ENCODE peak calls at places on chromosomes 11 and 22, in seven cellular contexts. L is GM13977, F is Peyer's patch, A is transverse colon, C is lower leg skin, B is cardiac muscle cell, X is brain microvascular endothelial cell. D is an unnamed sample.
A peak's percentile ranks its signal among the peaks of the same experiment; 100 is the strongest.

GRCh38 chr11:12280199-12280837 is 97.1 kb upstream of the PARVA start:
- DNase-seq in L (no peak), F (peak; percentile 36), A (no peak), C (no peak), B (no peak), X (no peak), D (no peak)

GRCh38 chr22:26444777-26445176 is 15.7 kb downstream of the ASPHD2 start:
- DNase-seq in L (no peak), F (no peak), A (no peak), C (no peak), B (no peak), X (no peak), D (no peak)

GRCh38 chr11:88295028-88295427 is 42.5 kb downstream of the CTSC start:
- DNase-seq in L (no peak), F (no peak), A (no peak), C (no peak), B (no peak), X (no peak), D (no peak)

GRCh38 chr22:46007003-46007847 is 30.3 kb upstream of the WNT7B start:
- DNase-seq in L (no peak), F (peak; percentile 66), A (peak; percentile 45), C (peak; percentile 68), B (no peak), X (peak; percentile 35), D (no peak)

GRCh38 chr11:121487191-121487590 is 34.4 kb upstream of the SORL1-AS1 start:
- DNase-seq in L (no peak), F (no peak), A (no peak), C (no peak), B (no peak), X (no peak), D (no peak)

GRCh38 chr22:36347094-36347493 is 40.7 kb downstream of the MYH9 start:
- DNase-seq in L (no peak), F (no peak), A (no peak), C (no peak), B (no peak), X (no peak), D (no peak)

GRCh38 chr22:48923165-48923875 is 904.4 kb downstream of the BRD1 start:
- DNase-seq in L (no peak), F (no peak), A (no peak), C (no peak), B (no peak), X (no peak), D (no peak)

GRCh38 chr11:93370260-93370659 is 39.7 kb downstream of the DEUP1 start:
- DNase-seq in L (no peak), F (no peak), A (no peak), C (no peak), B (no peak), X (no peak), D (no peak)

GRCh38 chr11:130485983-130486970 is 37.8 kb downstream of the ADAMTS15 start:
- DNase-seq in L (peak; percentile 6), F (no peak), A (no peak), C (no peak), B (no peak), X (no peak), D (no peak)

GRCh38 chr22:37428649-37429586 is 1.6 kb upstream of the ELFN2 start:
- DNase-seq in L (peak; percentile 85), F (peak; percentile 70), A (peak; percentile 45), C (no peak), B (peak; percentile 84), X (no peak), D (peak; percentile 42)

GRCh38 chr22:26502688-26503561 is 9.3 kb downstream of the TFIP11 start:
- DNase-seq in L (peak; percentile 73), F (no peak), A (peak; percentile 55), C (no peak), B (peak; percentile 67), X (peak; percentile 34), D (no peak)

GRCh38 chr11:125426818-125427528 is 69.1 kb downstream of the FEZ1 start:
- DNase-seq in L (no peak), F (no peak), A (no peak), C (no peak), B (no peak), X (no peak), D (no peak)
- TF ChIP-seq CTCF in L (no peak), F (no peak), A (no peak), C (no peak), B (no peak), X (no peak), D (no peak)

DNA sequence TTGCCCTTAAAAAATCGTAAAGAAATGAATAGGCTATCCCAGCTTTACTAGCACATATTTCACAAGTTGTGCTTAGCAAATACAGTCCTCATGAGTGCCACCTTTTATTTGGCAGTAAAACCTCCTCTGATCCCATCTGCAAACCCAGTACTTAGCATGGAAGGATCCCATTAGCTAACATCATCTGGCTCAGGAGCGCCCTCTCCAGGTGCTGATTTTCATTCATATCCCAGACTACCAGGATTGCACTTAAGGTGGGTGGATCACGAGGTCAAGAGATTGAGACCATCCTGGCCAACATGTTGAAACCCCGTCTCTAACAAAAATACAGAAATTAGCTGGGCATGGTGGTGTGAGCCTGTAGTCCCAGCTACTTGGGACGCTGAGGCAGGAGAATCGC is 76.1 kb upstream of the PAX6 start:
- DNase-seq in L (no peak), F (no peak), A (no peak), C (no peak), B (no peak), X (no peak), D (no peak)
- TF ChIP-seq CTCF in L (peak; percentile 40), F (no peak), A (no peak), C (no peak), B (peak; percentile 4), X (peak; percentile 37), D (no peak)

GRCh38 chr11:86917577-86917976 is 37.6 kb downstream of the FZD4 start:
- DNase-seq in L (no peak), F (no peak), A (no peak), C (no peak), B (no peak), X (no peak), D (no peak)

GRCh38 chr11:86922225-86922624 is 33.0 kb downstream of the FZD4 start:
- DNase-seq in L (no peak), F (no peak), A (no peak), C (no peak), B (no peak), X (no peak), D (no peak)

GRCh38 chr11:86916330-86916729 is 38.9 kb downstream of the FZD4 start:
- DNase-seq in L (no peak), F (no peak), A (no peak), C (no peak), B (no peak), X (peak; percentile 83), D (no peak)

GRCh38 chr11:86918943-86919342 is 36.3 kb downstream of the FZD4 start:
- DNase-seq in L (no peak), F (no peak), A (no peak), C (no peak), B (no peak), X (peak; percentile 56), D (no peak)

GRCh38 chr11:86919557-86920210 is 35.5 kb downstream of the FZD4 start:
- DNase-seq in L (peak; percentile 55), F (no peak), A (no peak), C (no peak), B (peak; percentile 44), X (peak; percentile 78), D (no peak)
- TF ChIP-seq CTCF in L (peak; percentile 64), F (peak; percentile 31), A (peak; percentile 68), C (no peak), B (peak; percentile 70), X (peak; percentile 74), D (no peak)

GRCh38 chr11:13602844-13603243 is 65.6 kb upstream of the FAR1 start:
- DNase-seq in L (no peak), F (no peak), A (no peak), C (no peak), B (no peak), X (no peak), D (no peak)
- TF ChIP-seq CTCF in L (no peak), F (no peak), A (no peak), C (no peak), B (no peak), X (no peak), D (no peak)

DNA sequence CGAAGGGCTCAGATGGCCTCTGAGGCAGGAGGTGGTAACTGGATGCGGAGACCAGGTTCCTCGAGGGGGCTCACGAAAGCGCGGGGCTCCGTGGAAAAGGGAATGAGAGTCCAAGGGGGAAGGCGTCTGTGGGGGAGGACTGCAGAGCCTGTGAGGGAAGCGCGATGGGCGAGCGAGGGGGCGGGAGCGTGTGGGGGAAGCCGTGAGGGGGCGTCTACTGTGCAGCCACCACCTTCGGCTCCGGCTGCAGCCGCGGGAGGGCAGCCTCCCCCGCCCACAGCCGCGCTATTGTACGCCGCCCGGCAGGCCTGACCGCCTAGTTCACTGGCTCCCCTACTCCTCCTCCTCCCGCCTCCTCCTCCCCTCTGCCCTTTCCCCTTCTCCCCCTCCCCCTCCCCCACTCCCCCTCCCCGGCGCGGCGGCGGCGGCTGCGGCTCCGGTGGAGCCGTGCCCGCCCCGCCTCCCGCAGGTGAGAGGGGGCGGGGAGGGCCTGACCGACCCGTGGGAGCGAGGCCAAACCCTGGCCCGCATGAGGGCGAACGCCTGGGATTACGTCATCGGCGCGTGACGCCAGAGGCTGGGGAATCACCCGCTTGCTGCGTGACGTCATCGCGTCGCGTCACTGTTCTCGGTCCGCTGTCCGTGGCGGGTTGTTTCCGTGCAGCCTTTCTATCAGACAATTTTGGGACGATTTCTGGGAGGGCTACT is at the start of gene PAK1:
- DNase-seq in L (peak; percentile 93), F (peak; percentile 93), A (peak; percentile 96), C (peak; percentile 73), B (peak; percentile 89), X (peak; percentile 63), D (peak; percentile 81)
- TF ChIP-seq CTCF in L (peak; percentile 43), F (no peak), A (no peak), C (no peak), B (no peak), X (peak; percentile 50), D (no peak)

GRCh38 chr22:50473088-50473487 is 1.7 kb downstream of the SBF1 start:
- DNase-seq in L (no peak), F (no peak), A (peak; percentile 41), C (no peak), B (no peak), X (no peak), D (no peak)
- TF ChIP-seq CTCF in L (peak; percentile 62), F (peak; percentile 49), A (peak; percentile 28), C (no peak), B (peak; percentile 17), X (peak; percentile 50), D (no peak)

GRCh38 chr22:47029244-47030001 is 267.0 kb downstream of the TBC1D22A start:
- DNase-seq in L (no peak), F (peak; percentile 44), A (peak; percentile 6), C (no peak), B (no peak), X (no peak), D (no peak)
- TF ChIP-seq CTCF in L (no peak), F (no peak), A (no peak), C (no peak), B (no peak), X (no peak), D (no peak)

D was measured in activated B cell treated with CpG ODN at 0.5 μM for 24 hours.